ENCODE peak calls at places on chromosomes 1 and 21, in eight cellular contexts. W is CD4-positive, alpha-beta T cell; O is WTC11; G is sigmoid colon; C is A549; A is B cell; Y is breast epithelium; T is ovary. P is an unnamed sample.

GRCh38 chr1:193539731-193540459 is 353.5 kb upstream of the B3GALT2 start:
- DNase-seq in G (no peak), W (peak), C (no peak), A (no peak), T (no peak), Y (no peak), O (no peak), P (no peak)

GRCh38 chr1:204435886-204436271 is 24.3 kb upstream of the PPP1R15B start:
- DNase-seq in W (no peak), Y (no peak), A (no peak), O (no peak), T (no peak), G (no peak), C (no peak), P (no peak)

GRCh38 chr1:8374812-8375211 is 56.9 kb downstream of the SLC45A1 start:
- DNase-seq in O (peak), Y (no peak), G (no peak), C (peak), T (no peak), A (no peak), W (no peak), P (no peak)

GRCh38 chr1:38004284-38005101 is 821 bp downstream of the FHL3 start:
- DNase-seq in O (peak), A (no peak), G (no peak), W (no peak), T (no peak), C (no peak), Y (no peak), P (no peak)

GRCh38 chr1:87151500-87152421 is 176.9 kb upstream of the LMO4 start:
- DNase-seq in O (peak), W (peak), T (peak), G (peak), Y (no peak), C (no peak), A (peak), P (peak)

GRCh38 chr1:92599184-92599583 is 112.5 kb upstream of the GFI1 start:
- DNase-seq in A (no peak), T (no peak), Y (no peak), O (no peak), W (no peak), G (no peak), C (peak), P (no peak)

GRCh38 chr1:53343831-53344668 is 16.2 kb upstream of the LRP8 start:
- DNase-seq in W (no peak), T (peak), Y (no peak), G (no peak), C (no peak), O (no peak), A (no peak), P (no peak)

GRCh38 chr1:59295603-59296002 is 1.3 kb upstream of the FGGY start:
- DNase-seq in Y (no peak), A (no peak), G (no peak), W (no peak), T (no peak), O (no peak), C (no peak), P (no peak)

GRCh38 chr21:37241426-37241825 is 25.7 kb downstream of the VPS26C start:
- DNase-seq in G (no peak), A (no peak), W (no peak), T (no peak), O (no peak), C (no peak), Y (no peak), P (no peak)

GRCh38 chr1:61644303-61644702 is 80.6 kb downstream of the TM2D1 start:
- DNase-seq in G (no peak), C (no peak), A (no peak), W (no peak), T (no peak), Y (no peak), O (no peak), P (no peak)

GRCh38 chr1:224640018-224640417 is 23.9 kb downstream of the CNIH3 start:
- DNase-seq in C (no peak), W (no peak), T (no peak), O (no peak), A (no peak), Y (no peak), G (no peak), P (no peak)

GRCh38 chr1:106876384-106876783 is 180.1 kb upstream of the PRMT6 start:
- DNase-seq in Y (no peak), O (no peak), A (no peak), W (no peak), G (no peak), C (no peak), T (no peak), P (no peak)

GRCh38 chr1:231970684-231971083 is 344.1 kb downstream of the DISC1 start:
- DNase-seq in W (no peak), Y (no peak), G (no peak), T (no peak), C (no peak), A (no peak), O (no peak), P (no peak)

GRCh38 chr21:26177187-26177586 is 6.6 kb upstream of the APP start:
- DNase-seq in C (no peak), T (no peak), Y (peak), A (no peak), W (no peak), O (no peak), G (no peak), P (no peak)

GRCh38 chr1:210092366-210092765 is 140.2 kb upstream of the SERTAD4 start:
- DNase-seq in Y (no peak), G (no peak), O (no peak), A (no peak), C (no peak), W (no peak), T (no peak), P (no peak)

GRCh38 chr1:15417365-15417934 is 7.8 kb downstream of the EFHD2 start:
- DNase-seq in O (no peak), C (peak), W (no peak), A (no peak), Y (no peak), G (no peak), T (no peak), P (no peak)

GRCh38 chr1:51000160-51000559 is 30.1 kb downstream of the CDKN2C start:
- DNase-seq in A (no peak), C (no peak), G (no peak), W (no peak), T (no peak), O (no peak), Y (no peak), P (no peak)

GRCh38 chr1:178723541-178723940 is 1.5 kb upstream of the RALGPS2 start:
- DNase-seq in O (no peak), W (no peak), G (no peak), A (no peak), C (no peak), T (no peak), Y (no peak), P (no peak)

GRCh38 chr1:37078866-37079265 is 44.6 kb upstream of the GRIK3 start:
- DNase-seq in C (no peak), T (no peak), A (no peak), W (no peak), G (no peak), Y (no peak), O (no peak), P (no peak)

GRCh38 chr1:170175477-170175876 is 29.7 kb downstream of the NTMT2 start:
- DNase-seq in A (no peak), C (no peak), O (no peak), W (no peak), G (no peak), T (no peak), Y (no peak), P (no peak)

GRCh38 chr1:188660573-188660972 is 1817.1 kb downstream of the BRINP3 start:
- DNase-seq in C (no peak), A (no peak), Y (no peak), G (no peak), W (no peak), O (no peak), T (no peak), P (no peak)

GRCh38 chr1:147496571-147496970 is 44.7 kb upstream of the BCL9 start:
- DNase-seq in W (no peak), C (peak), G (peak), Y (no peak), A (no peak), T (peak), O (peak), P (peak)

GRCh38 chr1:6412896-6413295 is 6.8 kb downstream of the HES2 start:
- DNase-seq in Y (no peak), T (no peak), G (no peak), C (no peak), O (no peak), W (no peak), A (no peak), P (no peak)

GRCh38 chr1:243254927-243255790 is at the start of gene CEP170:
- DNase-seq in T (peak), O (peak), G (peak), Y (peak), C (peak), A (peak), W (peak), P (peak)

GRCh38 chr1:36097693-36098585 is 9.2 kb downstream of the ADPRS start:
- DNase-seq in T (no peak), W (no peak), Y (no peak), A (no peak), O (no peak), C (no peak), G (no peak), P (no peak)

GRCh38 chr1:161265305-161265704 is 6.8 kb downstream of the PCP4L1 start:
- DNase-seq in Y (no peak), G (no peak), A (no peak), O (no peak), C (no peak), W (no peak), T (no peak), P (no peak)

GRCh38 chr1:3905266-3905952 is 5.3 kb upstream of the C1orf174 start:
- DNase-seq in G (peak), Y (no peak), O (no peak), W (no peak), C (no peak), A (no peak), T (no peak), P (no peak)

GRCh38 chr1:3907621-3908165 is 7.6 kb upstream of the C1orf174 start:
- DNase-seq in O (no peak), T (no peak), A (no peak), Y (no peak), G (peak), W (no peak), C (no peak), P (no peak)

GRCh38 chr1:3905953-3906671 is 6.0 kb upstream of the C1orf174 start:
- DNase-seq in O (no peak), G (peak), Y (no peak), T (no peak), A (no peak), W (no peak), C (no peak), P (no peak)

GRCh38 chr1:3906672-3907020 is 6.6 kb upstream of the C1orf174 start:
- DNase-seq in T (no peak), C (no peak), A (no peak), W (no peak), O (no peak), Y (no peak), G (peak), P (no peak)

GRCh38 chr1:3907031-3907534 is 7.0 kb upstream of the C1orf174 start:
- DNase-seq in W (no peak), C (no peak), T (no peak), A (no peak), O (no peak), G (peak), Y (no peak), P (no peak)
- TF ChIP-seq CTCF in W (no peak), C (no peak), T (no peak), A (no peak), O (no peak), G (no peak), Y (no peak), P (no peak)

DNA sequence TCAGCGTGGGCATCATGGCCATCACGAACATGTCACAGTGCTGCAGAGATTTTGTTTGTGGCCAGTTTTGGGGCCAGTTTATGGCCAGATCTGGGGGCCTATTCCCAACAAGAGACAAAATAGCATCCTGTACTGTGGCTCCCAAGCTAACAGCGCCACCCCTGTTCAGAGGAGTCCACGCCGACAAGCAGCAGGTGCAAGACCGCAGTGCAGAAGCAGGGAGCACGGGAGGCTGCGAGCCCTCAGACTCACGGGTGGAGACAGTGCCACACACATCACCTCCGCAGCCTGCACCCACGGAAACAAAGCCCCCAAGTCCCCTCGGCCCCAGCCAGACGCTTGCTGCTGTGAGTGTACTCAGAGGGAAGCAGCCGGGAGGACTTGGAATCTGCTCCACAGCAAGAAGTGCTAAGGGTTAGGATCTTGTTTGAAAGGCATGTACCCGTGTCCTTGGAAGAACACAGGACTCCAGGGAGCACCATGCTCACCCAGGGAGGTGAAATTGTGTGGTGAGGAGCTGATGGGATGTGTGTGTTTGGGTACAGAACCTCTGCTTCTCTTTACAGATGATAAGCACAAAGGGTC is 7.1 kb downstream of the TCP10L start:
- DNase-seq in A (peak), Y (no peak), T (no peak), C (no peak), O (peak), W (no peak), G (no peak), P (no peak)
- TF ChIP-seq CTCF in A (no peak), Y (no peak), T (no peak), C (peak), O (peak), W (no peak), G (no peak), P (no peak)

DNA sequence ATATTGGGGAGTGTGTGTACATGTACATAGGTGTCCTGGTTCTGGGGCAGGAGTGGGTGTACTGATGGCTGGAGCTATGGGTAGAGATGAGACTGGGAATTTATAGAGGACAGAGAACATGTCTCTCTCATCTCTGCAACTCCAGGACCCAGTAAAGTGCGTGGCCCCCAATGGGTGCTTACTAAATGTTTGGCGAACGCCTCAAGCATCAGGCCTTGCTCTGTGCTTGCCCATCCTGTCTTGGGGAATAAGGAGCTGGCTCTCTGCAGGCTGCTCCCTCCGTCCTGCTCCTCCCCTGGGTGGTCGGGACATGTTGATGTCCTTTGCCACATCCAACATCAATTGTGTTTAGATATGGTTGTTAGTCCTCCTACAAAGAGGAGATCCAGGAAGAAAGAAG is 161.7 kb downstream of the ZSCAN20 start:
- DNase-seq in C (no peak), Y (no peak), A (no peak), T (no peak), W (no peak), O (no peak), G (no peak), P (no peak)
- TF ChIP-seq CTCF in C (no peak), Y (no peak), A (no peak), T (no peak), W (no peak), O (no peak), G (no peak), P (no peak)

GRCh38 chr1:30982937-30983336 is 74.4 kb upstream of the SDC3 start:
- DNase-seq in O (no peak), T (no peak), G (no peak), C (no peak), A (peak), W (no peak), Y (no peak), P (no peak)
- TF ChIP-seq CTCF in O (no peak), T (no peak), G (no peak), C (no peak), A (no peak), W (no peak), Y (no peak), P (no peak)

DNA sequence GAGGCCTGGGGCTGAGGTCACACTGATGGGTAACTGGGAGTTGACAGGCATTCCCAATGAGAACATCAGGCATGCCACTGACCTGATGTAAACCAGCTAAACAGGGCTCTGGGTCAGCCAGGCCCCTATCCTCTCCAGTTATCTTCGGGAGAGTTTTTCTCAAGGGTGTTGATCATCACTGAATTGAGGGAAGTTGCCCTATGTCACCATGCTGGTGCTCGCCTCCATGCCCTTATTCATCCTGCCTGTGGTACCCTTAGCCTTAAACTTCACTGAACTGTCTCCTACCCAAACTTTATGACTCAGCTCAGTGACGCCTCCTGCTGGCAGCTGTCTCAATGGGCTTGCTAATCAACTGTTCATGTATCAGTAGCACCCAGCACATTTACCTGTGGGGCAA is 80.7 kb upstream of the TNR start:
- DNase-seq in G (no peak), W (no peak), O (peak), Y (no peak), C (no peak), A (no peak), T (no peak), P (no peak)
- TF ChIP-seq CTCF in G (no peak), W (no peak), O (peak), Y (no peak), C (peak), A (peak), T (no peak), P (no peak)

GRCh38 chr21:39088831-39089380 is 94.3 kb downstream of the PSMG1 start:
- DNase-seq in Y (no peak), W (no peak), O (no peak), C (no peak), T (no peak), G (no peak), A (no peak), P (no peak)
- TF ChIP-seq CTCF in Y (no peak), W (no peak), O (no peak), C (no peak), T (no peak), G (no peak), A (no peak), P (no peak)

GRCh38 chr1:153682730-153683129 is 4.2 kb downstream of the NPR1 start:
- DNase-seq in A (no peak), T (no peak), O (no peak), W (no peak), Y (no peak), C (no peak), G (no peak), P (no peak)

GRCh38 chr1:153680120-153680403 is 1.6 kb downstream of the NPR1 start:
- DNase-seq in Y (no peak), G (no peak), O (peak), W (no peak), A (no peak), T (no peak), C (no peak), P (no peak)

GRCh38 chr1:153677718-153678518 is 570 bp upstream of the NPR1 start:
- DNase-seq in W (peak), G (no peak), A (peak), Y (no peak), O (peak), T (peak), C (peak), P (no peak)

GRCh38 chr1:153678519-153679336 is at the start of gene NPR1:
- DNase-seq in A (no peak), Y (no peak), G (peak), W (no peak), C (peak), O (peak), T (peak), P (no peak)

GRCh38 chr1:153679337-153680119 is 1.0 kb downstream of the NPR1 start:
- DNase-seq in C (no peak), G (no peak), W (peak), A (no peak), T (peak), Y (no peak), O (peak), P (no peak)
- TF ChIP-seq CTCF in C (no peak), G (no peak), W (no peak), A (peak), T (no peak), Y (no peak), O (no peak), P (no peak)

DNA sequence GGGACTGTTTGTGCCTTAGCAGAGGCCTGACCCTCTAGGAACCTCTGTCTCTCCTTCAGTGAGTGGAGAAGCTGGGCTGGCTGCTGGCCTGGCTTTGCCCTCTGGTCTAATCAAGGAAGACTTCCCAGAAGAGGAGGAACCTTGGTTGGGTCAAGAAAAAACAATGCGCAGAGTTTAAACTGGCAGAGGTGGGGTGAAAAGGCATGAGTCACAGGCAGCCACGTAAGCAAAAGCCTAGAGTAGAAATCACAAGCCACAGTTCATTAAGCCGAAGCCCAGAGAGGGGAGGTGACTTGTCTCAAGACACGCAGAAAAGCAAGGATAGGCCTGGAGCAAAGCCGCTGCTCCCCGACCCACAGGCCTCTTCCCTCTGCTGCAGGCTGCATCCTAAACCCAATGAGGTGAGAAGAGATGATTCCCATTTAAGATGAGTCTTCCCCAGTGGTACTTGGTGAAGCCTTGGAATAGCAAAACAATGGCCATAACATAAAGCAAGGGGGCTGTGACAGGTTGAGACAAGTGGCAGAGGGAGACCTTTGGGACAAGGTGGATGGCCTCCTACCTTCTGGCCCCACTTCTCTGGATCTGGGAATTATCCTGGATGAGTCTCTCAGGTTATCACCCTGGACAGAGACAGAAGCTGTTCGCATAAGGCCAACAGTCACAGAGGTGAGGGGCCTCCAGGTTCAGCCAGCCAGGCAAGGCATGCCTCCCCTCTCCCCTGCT is 7.7 kb downstream of the PDZK1IP1 start:
- DNase-seq in A (no peak), C (no peak), W (no peak), Y (no peak), O (no peak), G (no peak), T (no peak), P (no peak)
- TF ChIP-seq CTCF in A (no peak), C (no peak), W (no peak), Y (no peak), O (no peak), G (no peak), T (no peak), P (no peak)

DNA sequence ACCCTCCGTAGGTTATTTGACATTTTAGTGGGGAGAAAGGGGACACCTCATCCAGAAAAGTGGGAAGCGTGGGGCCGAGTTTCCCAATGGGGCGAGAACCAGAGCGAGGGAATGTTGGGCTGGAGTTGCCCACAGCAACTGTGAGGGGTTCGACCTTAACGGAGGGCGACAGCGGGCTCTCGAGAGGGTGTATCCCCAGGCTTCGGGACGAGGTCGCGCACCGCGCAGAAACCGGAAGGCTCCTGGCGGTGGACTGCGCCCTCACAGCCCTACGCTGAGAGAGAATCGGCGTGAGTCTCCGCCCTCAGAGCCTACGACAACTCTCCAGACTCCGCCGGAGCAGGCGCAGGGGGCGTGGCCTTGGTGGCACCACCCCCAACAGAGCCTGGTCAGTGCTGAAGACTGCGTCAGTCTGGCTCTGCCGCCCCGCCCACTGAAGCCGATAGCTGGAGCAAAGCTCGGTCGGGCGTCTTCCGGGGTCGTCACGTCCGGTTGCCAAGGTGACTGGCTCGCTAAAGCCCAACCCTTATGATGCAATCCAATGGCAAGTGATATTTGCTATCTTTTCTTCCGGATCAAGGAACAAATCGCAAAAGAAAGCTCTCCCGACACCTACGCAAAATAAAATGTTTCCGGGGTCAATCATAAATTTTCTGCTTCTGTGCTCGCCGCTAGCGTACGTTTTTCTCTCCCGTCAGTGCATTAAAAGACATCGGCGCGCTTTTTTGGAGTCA is at the start of gene LRIF1:
- DNase-seq in Y (peak), O (peak), T (peak), A (peak), W (peak), G (peak), C (peak), P (peak)
- TF ChIP-seq CTCF in Y (no peak), O (no peak), T (peak), A (peak), W (no peak), G (peak), C (no peak), P (no peak)